ENCODE peak calls at places on chromosome 16, in five cellular contexts. I is NCI-H446, K is Caco-2, V is endodermal cell, L is ELR. M is an unnamed sample.

GRCh38 chr16:84268661-84269060 is 26.0 kb upstream of the WFDC1 start:
- DNase-seq in I (no peak), K (no peak), V (no peak), L (no peak), M (no peak)

GRCh38 chr16:68528686-68529379 is 10.3 kb upstream of the ZFP90 start:
- DNase-seq in I (peak; percentile 70), K (peak; percentile 94), V (peak; percentile 98), L (peak; percentile 84), M (peak; percentile 63)

GRCh38 chr16:49453983-49454382 is 80.4 kb downstream of the C16orf78 start:
- DNase-seq in I (no peak), K (no peak), V (peak; percentile 44), L (no peak), M (no peak)

GRCh38 chr16:8950580-8951077 is 13.1 kb downstream of the USP7 start:
- DNase-seq in I (no peak), K (no peak), V (peak; percentile 46), L (no peak), M (peak; percentile 76)

GRCh38 chr16:680967-681745 is 946 bp downstream of the STUB1 start:
- DNase-seq in I (peak; percentile 56), K (no peak), V (peak; percentile 73), L (peak; percentile 52), M (peak; percentile 36)

GRCh38 chr16:23836078-23836403 is 258 bp downstream of the PRKCB start:
- DNase-seq in I (no peak), K (no peak), V (no peak), L (no peak), M (no peak)

GRCh38 chr16:29290631-29291247 is 115.8 kb downstream of the NPIPB11 start:
- DNase-seq in I (peak; percentile 68), K (peak; percentile 79), V (peak; percentile 94), L (peak; percentile 92), M (peak; percentile 88)

GRCh38 chr16:73268311-73268997 is 220.5 kb upstream of the ZFHX3 start:
- DNase-seq in I (peak; percentile 68), K (peak; percentile 34), V (peak; percentile 70), L (peak; percentile 13), M (no peak)

GRCh38 chr16:88382491-88383400 is at the start of gene ZNF469:
- DNase-seq in I (no peak), K (peak; percentile 40), V (peak; percentile 78), L (peak; percentile 45), M (peak; percentile 14)

GRCh38 chr16:27748868-27749546 is 199.1 kb downstream of the KATNIP start:
- DNase-seq in I (no peak), K (peak; percentile 45), V (peak; percentile 82), L (peak; percentile 93), M (peak; percentile 76)

GRCh38 chr16:86895609-86896008 is 317.3 kb downstream of the FOXL1 start:
- DNase-seq in I (no peak), K (no peak), V (no peak), L (no peak), M (no peak)

GRCh38 chr16:48607056-48607825 is 2.7 kb downstream of the N4BP1 start:
- DNase-seq in I (no peak), K (no peak), V (peak; percentile 60), L (peak; percentile 36), M (peak; percentile 91)

GRCh38 chr16:80294172-80294571 is 246.6 kb upstream of the DYNLRB2 start:
- DNase-seq in I (no peak), K (no peak), V (no peak), L (peak; percentile 43), M (no peak)

GRCh38 chr16:68681038-68681437 is 35.9 kb downstream of the CDH3 start:
- DNase-seq in I (no peak), K (no peak), V (no peak), L (no peak), M (no peak)

GRCh38 chr16:59848314-59848713 is 1114.2 kb upstream of the GOT2 start:
- DNase-seq in I (no peak), K (no peak), V (no peak), L (no peak), M (no peak)

GRCh38 chr16:70395345-70395901 is 43.5 kb downstream of the ST3GAL2 start:
- DNase-seq in I (no peak), K (peak; percentile 90), V (peak; percentile 97), L (peak; percentile 62), M (peak; percentile 23)

GRCh38 chr16:9091867-9092281 is 430 bp downstream of the HAPSTR1 start:
- DNase-seq in I (peak; percentile 40), K (peak; percentile 39), V (peak; percentile 63), L (peak; percentile 40), M (no peak)

GRCh38 chr16:19167710-19168172 is 299 bp upstream of the SYT17 start:
- DNase-seq in I (no peak), K (peak; percentile 84), V (peak; percentile 91), L (peak; percentile 69), M (peak; percentile 50)

GRCh38 chr16:80280557-80280956 is 260.2 kb upstream of the DYNLRB2 start:
- DNase-seq in I (no peak), K (no peak), V (no peak), L (no peak), M (no peak)

GRCh38 chr16:24041834-24042631 is 206.2 kb downstream of the PRKCB start:
- DNase-seq in I (peak; percentile 67), K (peak; percentile 73), V (peak; percentile 91), L (peak; percentile 69), M (peak; percentile 33)

GRCh38 chr16:68223072-68223471 is 12.9 kb downstream of the ESRP2 start:
- DNase-seq in I (no peak), K (no peak), V (no peak), L (no peak), M (no peak)

GRCh38 chr16:54633943-54634362 is 296.7 kb upstream of the IRX5 start:
- DNase-seq in I (peak; percentile 15), K (no peak), V (peak; percentile 75), L (peak; percentile 19), M (no peak)

GRCh38 chr16:17266606-17267313 is 204.0 kb downstream of the XYLT1 start:
- DNase-seq in I (no peak), K (no peak), V (no peak), L (no peak), M (no peak)

GRCh38 chr16:66580605-66581209 is 1.4 kb downstream of the CMTM2 start:
- DNase-seq in I (no peak), K (no peak), V (no peak), L (peak; percentile 67), M (peak; percentile 75)

GRCh38 chr16:57987441-57988177 is 12.9 kb downstream of the ZNF319 start:
- DNase-seq in I (no peak), K (no peak), V (no peak), L (no peak), M (no peak)

GRCh38 chr16:2151188-2152091 is 3.0 kb downstream of the RAB26 start:
- DNase-seq in I (no peak), K (no peak), V (peak; percentile 81), L (peak; percentile 53), M (no peak)

GRCh38 chr16:4117250-4117578 is 972 bp upstream of the ADCY9 start:
- DNase-seq in I (no peak), K (no peak), V (no peak), L (no peak), M (no peak)

GRCh38 chr16:78462261-78463208 is 363.1 kb downstream of the WWOX start:
- DNase-seq in I (no peak), K (no peak), V (no peak), L (no peak), M (no peak)

GRCh38 chr16:29675811-29676643 is 3.0 kb upstream of the QPRT start:
- DNase-seq in I (peak; percentile 21), K (no peak), V (peak; percentile 74), L (peak; percentile 39), M (peak; percentile 57)

GRCh38 chr16:8655184-8655717 is 19.2 kb upstream of the ABAT start:
- DNase-seq in I (peak; percentile 9), K (peak; percentile 68), V (peak; percentile 85), L (peak; percentile 59), M (peak; percentile 49)

GRCh38 chr16:56637814-56638750 is at the start of gene MT1A:
- DNase-seq in I (no peak), K (peak; percentile 80), V (peak; percentile 88), L (peak; percentile 45), M (peak; percentile 54)

GRCh38 chr16:11035096-11035495 is 90.7 kb downstream of the CLEC16A start:
- DNase-seq in I (no peak), K (no peak), V (no peak), L (no peak), M (no peak)

GRCh38 chr16:22372882-22373661 is 1.3 kb downstream of the CDR2 start:
- DNase-seq in I (no peak), K (no peak), V (no peak), L (no peak), M (no peak)